ENCODE peak calls at places on chromosomes 3 and 15, in seven cellular contexts. W is GM12878, A is H1, S is K562, Z is HCT116, F is SK-N-SH, D is HepG2. X is an unnamed sample.

GRCh38 chr15:76376029-76376428 is 39.5 kb downstream of the ISL2 start:
- DNase-seq in W (no peak), A (no peak), S (no peak), Z (no peak), F (no peak), D (no peak), X (no peak)

GRCh38 chr3:27680517-27681246 is 41.4 kb downstream of the EOMES start:
- DNase-seq in W (no peak), A (peak; percentile 58), S (no peak), Z (no peak), F (no peak), D (peak; percentile 78), X (peak; percentile 73)

GRCh38 chr15:92657486-92657885 is 1.9 kb upstream of the FAM174B start:
- DNase-seq in W (no peak), A (peak; percentile 14), S (no peak), Z (no peak), F (no peak), D (no peak), X (no peak)

GRCh38 chr15:93235926-93236781 is 147.1 kb upstream of the RGMA start:
- DNase-seq in W (no peak), A (peak; percentile 47), S (no peak), Z (no peak), F (no peak), D (no peak), X (peak; percentile 77)

GRCh38 chr15:92163641-92164040 is 230.0 kb upstream of the ST8SIA2 start:
- DNase-seq in W (no peak), A (no peak), S (no peak), Z (no peak), F (no peak), D (no peak), X (no peak)

GRCh38 chr15:81752974-81753373 is 292.8 kb downstream of the MEX3B start:
- DNase-seq in W (no peak), A (no peak), S (no peak), Z (peak; percentile 2), F (peak; percentile 36), D (no peak), X (no peak)

GRCh38 chr3:114830652-114831051 is 316.4 kb downstream of the ZBTB20 start:
- DNase-seq in W (no peak), A (no peak), S (no peak), Z (no peak), F (no peak), D (no peak), X (no peak)

GRCh38 chr3:128348805-128349531 is 117.7 kb downstream of the DNAJB8 start:
- DNase-seq in W (no peak), A (no peak), S (no peak), Z (no peak), F (peak; percentile 78), D (no peak), X (no peak)

GRCh38 chr15:82882250-82882928 is 70.1 kb downstream of the HOMER2 start:
- DNase-seq in W (no peak), A (no peak), S (no peak), Z (no peak), F (no peak), D (no peak), X (no peak)

GRCh38 chr3:69902386-69902785 is 97.1 kb upstream of the SAMMSON start:
- DNase-seq in W (no peak), A (no peak), S (no peak), Z (no peak), F (no peak), D (no peak), X (no peak)

GRCh38 chr3:69913422-69913821 is 86.1 kb upstream of the SAMMSON start:
- DNase-seq in W (no peak), A (no peak), S (no peak), Z (no peak), F (no peak), D (no peak), X (no peak)

GRCh38 chr3:69906351-69906966 is 93.1 kb upstream of the SAMMSON start:
- DNase-seq in W (no peak), A (no peak), S (no peak), Z (no peak), F (no peak), D (no peak), X (no peak)

GRCh38 chr3:69901802-69902201 is 97.7 kb upstream of the SAMMSON start:
- DNase-seq in W (no peak), A (no peak), S (no peak), Z (no peak), F (no peak), D (no peak), X (no peak)

DNA sequence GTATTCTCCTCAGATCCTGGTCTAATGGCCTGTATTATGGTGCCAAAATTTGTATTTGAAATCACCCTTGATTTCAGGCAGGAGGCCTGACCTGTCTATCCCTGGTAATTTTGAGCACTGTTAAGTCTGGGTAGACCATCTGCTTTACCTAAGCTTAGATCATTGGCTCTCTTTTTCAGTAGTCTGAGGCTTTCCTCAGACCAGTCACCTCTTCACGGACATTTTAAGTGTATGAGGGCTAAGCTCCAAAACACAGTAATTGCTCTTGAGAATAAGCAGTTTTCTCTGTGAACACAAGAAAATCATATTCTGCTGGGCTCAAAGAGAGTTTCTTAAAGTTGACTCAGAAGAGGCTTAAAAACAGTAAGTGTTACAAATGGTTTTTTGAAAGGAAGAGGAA is 92.0 kb upstream of the SAMMSON start:
- DNase-seq in W (no peak), A (no peak), S (no peak), Z (no peak), F (no peak), D (no peak), X (no peak)
- TF ChIP-seq JUND in W (no peak), A (no peak), S (no peak), Z (no peak), F (no peak), D (no peak), X (no peak)

GRCh38 chr3:9978664-9979349 is 7.8 kb downstream of the EMC3 start:
- DNase-seq in W (no peak), A (no peak), S (peak; percentile 37), Z (no peak), F (no peak), D (no peak), X (no peak)

GRCh38 chr3:9980251-9980650 is 6.4 kb downstream of the EMC3 start:
- DNase-seq in W (no peak), A (no peak), S (no peak), Z (no peak), F (no peak), D (no peak), X (no peak)

DNA sequence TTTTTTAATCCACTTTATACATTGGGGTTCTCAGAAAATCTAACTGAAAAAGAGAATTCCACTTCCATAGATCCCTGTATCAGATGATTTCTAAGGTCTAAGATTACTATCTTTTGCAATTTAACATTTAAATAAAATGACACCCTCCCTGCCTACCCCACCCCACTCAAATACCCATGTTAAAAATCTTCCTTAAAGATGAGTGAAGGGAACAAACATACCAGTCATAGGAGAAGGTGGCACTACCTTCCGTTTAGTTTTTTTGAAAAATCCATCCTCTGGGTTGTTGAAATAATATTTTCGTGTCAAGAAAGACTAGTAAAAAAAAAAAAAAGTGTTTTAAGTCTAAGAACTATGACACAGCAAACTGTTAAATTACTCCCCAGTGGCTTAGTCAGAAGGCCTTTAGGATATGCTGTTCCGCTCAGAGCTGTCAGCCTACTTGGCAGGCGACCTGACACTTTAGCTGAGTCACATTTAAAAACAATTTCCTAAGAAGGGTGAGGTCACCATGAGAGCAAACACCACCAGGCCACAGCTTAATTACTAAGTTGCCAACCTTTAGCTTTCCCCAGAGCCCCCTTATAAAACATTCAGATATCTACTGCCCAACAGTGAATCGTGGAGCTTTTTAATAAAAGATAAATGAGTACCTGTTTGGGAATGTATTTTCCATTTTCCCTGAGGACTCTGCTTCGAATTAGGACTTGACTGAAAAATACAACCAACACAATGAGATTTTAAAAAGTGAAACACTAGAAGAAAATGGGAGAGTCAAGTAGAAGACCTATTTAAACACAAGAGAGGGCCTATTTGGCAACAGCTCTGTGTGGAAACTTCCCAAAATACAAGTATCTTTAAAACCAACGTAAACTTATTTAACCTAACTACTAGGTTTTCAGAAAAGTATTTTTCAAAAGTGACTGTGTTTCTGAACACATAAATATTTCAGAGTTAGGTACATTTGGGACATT is 9.6 kb downstream of the EMC3 start:
- DNase-seq in W (no peak), A (no peak), S (peak; percentile 80), Z (peak; percentile 68), F (no peak), D (peak; percentile 86), X (no peak)
- TF ChIP-seq JUND in W (no peak), A (no peak), S (peak; percentile 99), Z (peak; percentile 61), F (peak; percentile 73), D (peak; percentile 18), X (peak; percentile 83)

GRCh38 chr3:24226402-24226801 is 268.2 kb downstream of the THRB start:
- DNase-seq in W (no peak), A (no peak), S (no peak), Z (no peak), F (no peak), D (no peak), X (no peak)

GRCh38 chr3:24220859-24221657 is 273.6 kb downstream of the THRB start:
- DNase-seq in W (no peak), A (no peak), S (no peak), Z (no peak), F (no peak), D (no peak), X (no peak)

GRCh38 chr3:24222165-24222805 is 272.4 kb downstream of the THRB start:
- DNase-seq in W (no peak), A (no peak), S (no peak), Z (no peak), F (no peak), D (no peak), X (no peak)

GRCh38 chr3:24227635-24228034 is 267.0 kb downstream of the THRB start:
- DNase-seq in W (no peak), A (no peak), S (no peak), Z (no peak), F (no peak), D (no peak), X (no peak)

GRCh38 chr3:24225027-24225743 is 269.5 kb downstream of the THRB start:
- DNase-seq in W (no peak), A (no peak), S (no peak), Z (no peak), F (no peak), D (no peak), X (no peak)
- TF ChIP-seq JUND in W (no peak), A (no peak), S (no peak), Z (no peak), F (no peak), D (no peak), X (no peak)

GRCh38 chr3:112140584-112140983 is 7.5 kb upstream of the GCSAM start:
- DNase-seq in W (no peak), A (no peak), S (no peak), Z (no peak), F (no peak), D (no peak), X (no peak)

GRCh38 chr3:112143689-112144088 is 10.6 kb upstream of the GCSAM start:
- DNase-seq in W (no peak), A (no peak), S (no peak), Z (no peak), F (no peak), D (no peak), X (no peak)

GRCh38 chr3:112149136-112149535 is 16.1 kb upstream of the GCSAM start:
- DNase-seq in W (no peak), A (no peak), S (no peak), Z (no peak), F (no peak), D (no peak), X (no peak)

DNA sequence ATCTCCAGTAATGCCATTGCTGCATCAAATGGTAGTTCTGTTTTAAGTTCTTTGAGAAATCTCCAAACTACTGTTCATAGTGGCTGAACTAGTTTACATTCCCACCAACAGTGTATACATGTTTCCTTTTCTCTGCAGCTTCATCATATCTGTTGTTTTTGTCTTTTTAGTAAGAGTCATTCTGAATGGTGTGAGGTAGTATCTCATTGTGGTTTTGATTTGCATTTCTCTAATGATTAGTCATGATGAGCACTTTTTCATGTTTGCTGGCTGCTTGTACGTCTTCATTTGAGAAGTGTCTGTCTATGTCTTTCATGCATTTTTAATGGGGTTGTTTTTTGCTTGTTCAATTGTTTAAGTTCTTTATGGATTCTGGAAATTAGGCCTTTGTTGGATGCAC is 10.2 kb upstream of the GCSAM start:
- DNase-seq in W (no peak), A (no peak), S (no peak), Z (no peak), F (no peak), D (no peak), X (no peak)
- TF ChIP-seq JUND in W (no peak), A (no peak), S (no peak), Z (no peak), F (no peak), D (no peak), X (no peak)